ENCODE peak calls at places on chromosomes 11 and 22, in four cellular contexts. P, D, G and B are unnamed samples.

GRCh38 chr11:46143049-46143806 is 22.0 kb upstream of the PHF21A start:
- DNase-seq in G (no peak), P (no peak), D (no peak), B (no peak)

GRCh38 chr11:3936517-3936916 is 81.1 kb downstream of the STIM1 start:
- DNase-seq in D (no peak), G (no peak), P (no peak), B (no peak)

GRCh38 chr11:86246293-86246675 is 1.7 kb downstream of the EED start:
- DNase-seq in D (no peak), P (no peak), G (no peak), B (no peak)

GRCh38 chr11:76243157-76243556 is 36.9 kb upstream of the WNT11 start:
- DNase-seq in G (no peak), P (peak), D (no peak), B (no peak)

GRCh38 chr11:125164422-125165110 is at the start of gene PKNOX2:
- DNase-seq in P (peak), G (peak), D (no peak), B (no peak)

GRCh38 chr22:35312198-35313059 is 12.7 kb downstream of the TOM1 start:
- DNase-seq in G (no peak), D (no peak), P (no peak), B (peak)

GRCh38 chr22:26681395-26681821 is 24.0 kb downstream of the MIAT start:
- DNase-seq in P (peak), D (no peak), G (peak), B (peak)

GRCh38 chr11:87322570-87322969 is 284.8 kb downstream of the TMEM135 start:
- DNase-seq in G (no peak), D (no peak), P (no peak), B (no peak)

GRCh38 chr22:22210375-22210774 is 34.2 kb upstream of the VPREB1 start:
- DNase-seq in G (no peak), P (no peak), D (peak), B (peak)

GRCh38 chr11:12806113-12806512 is 131.9 kb downstream of the TEAD1 start:
- DNase-seq in P (no peak), G (no peak), D (no peak), B (no peak)

GRCh38 chr11:74566386-74566960 is 25.9 kb upstream of the POLD3 start:
- DNase-seq in P (no peak), G (no peak), D (peak), B (no peak)

GRCh38 chr11:66315921-66316811 is 678 bp downstream of the CD248 start:
- DNase-seq in P (no peak), D (no peak), G (no peak), B (no peak)

GRCh38 chr22:30340911-30341685 is 14.4 kb upstream of the TBC1D10A start:
- DNase-seq in D (no peak), G (no peak), P (no peak), B (no peak)

GRCh38 chr22:44091021-44091721 is 67.1 kb downstream of the PARVB start:
- DNase-seq in D (no peak), G (no peak), P (peak), B (no peak)

GRCh38 chr22:36328635-36329216 is 59.0 kb downstream of the MYH9 start:
- DNase-seq in P (no peak), D (peak), G (no peak), B (peak)
- H3K4me3 ChIP-seq in P (peak), D (no peak), G (no peak), B (no peak)

DNA sequence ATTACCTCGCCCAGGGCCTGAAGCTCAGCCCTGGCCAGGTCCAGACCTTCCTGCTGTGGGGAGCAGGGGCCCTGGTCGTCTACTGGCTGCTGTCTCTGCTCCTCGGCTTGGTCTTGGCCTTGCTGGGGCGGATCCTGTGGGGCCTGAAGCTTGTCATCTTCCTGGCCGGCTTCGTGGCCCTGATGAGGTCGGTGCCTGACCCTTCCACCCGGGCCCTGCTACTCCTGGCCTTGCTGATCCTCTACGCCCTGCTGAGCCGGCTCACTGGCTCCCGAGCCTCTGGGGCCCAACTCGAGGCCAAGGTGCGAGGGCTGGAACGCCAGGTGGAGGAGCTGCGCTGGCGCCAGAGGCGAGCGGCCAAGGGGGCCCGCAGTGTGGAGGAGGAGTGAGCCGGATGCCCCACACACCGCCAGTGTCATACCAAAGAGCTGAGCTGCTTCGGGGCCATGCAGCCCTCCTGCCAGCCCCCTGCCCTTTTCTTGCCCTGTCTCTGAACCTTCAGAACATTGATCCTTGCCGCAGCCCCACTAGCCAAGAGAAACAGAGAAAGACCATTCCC is 2.4 kb upstream of the TMEM132A start:
- DNase-seq in P (no peak), D (no peak), G (no peak), B (no peak)
- H3K4me3 ChIP-seq in P (no peak), D (no peak), G (no peak), B (no peak)

GRCh38 chr11:72112541-72113136 is at the start of gene ANAPC15:
- DNase-seq in D (peak), P (peak), G (peak), B (peak)
- H3K4me3 ChIP-seq in D (peak), P (peak), G (peak), B (peak)

GRCh38 chr11:47408598-47409439 is 429 bp downstream of the SLC39A13 start:
- DNase-seq in P (peak), G (no peak), D (peak), B (peak)

GRCh38 chr11:47407746-47408590 is at the start of gene SLC39A13:
- DNase-seq in P (peak), G (peak), D (peak), B (peak)

GRCh38 chr11:47409440-47410403 is 1.3 kb downstream of the SLC39A13 start:
- DNase-seq in G (no peak), P (peak), D (no peak), B (no peak)

GRCh38 chr11:47410404-47411264 is 2.2 kb downstream of the SLC39A13 start:
- DNase-seq in G (no peak), D (no peak), P (peak), B (no peak)

DNA sequence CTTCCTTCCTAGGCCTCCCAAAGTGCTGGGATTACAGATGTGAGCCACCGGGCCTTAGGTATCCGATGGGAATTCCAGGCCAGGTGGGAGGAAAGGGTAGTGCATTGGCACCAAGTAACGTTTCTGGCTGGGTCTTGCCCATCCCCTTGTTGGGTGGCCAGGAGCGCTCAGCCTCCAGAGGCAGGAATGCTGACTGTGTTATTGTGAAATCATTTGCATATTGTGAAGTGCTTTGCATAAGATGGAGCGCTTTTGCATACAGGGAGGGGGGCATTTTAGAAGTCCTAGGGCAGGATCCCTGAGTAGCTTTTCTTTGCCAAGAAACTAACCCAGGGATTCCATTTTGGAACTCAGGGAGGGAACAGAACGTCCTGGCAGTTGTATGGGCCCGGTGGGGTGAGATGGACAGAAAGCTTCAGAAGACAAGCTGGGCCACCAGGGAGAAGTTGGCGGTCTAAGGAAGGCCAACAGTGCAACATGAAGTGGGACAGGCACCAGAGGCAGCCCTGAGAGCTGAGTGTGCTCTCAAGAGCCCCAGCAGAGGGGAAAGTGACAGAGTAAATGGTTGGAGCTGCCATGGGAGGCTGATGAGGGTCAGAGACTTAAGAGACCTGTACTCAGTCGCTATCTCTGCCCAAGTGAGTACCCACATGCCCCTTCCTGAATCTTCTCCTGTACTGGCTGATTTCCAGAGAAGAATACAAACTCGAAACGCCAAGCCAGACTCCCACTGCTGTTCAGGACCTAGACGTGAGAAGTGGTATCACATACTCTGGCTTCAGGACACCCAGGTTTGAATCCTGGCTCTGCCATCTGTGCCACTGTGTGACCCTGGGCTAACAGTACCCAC is 1.3 kb upstream of the SLC39A13 start:
- DNase-seq in D (no peak), G (no peak), P (peak), B (no peak)
- H3K4me3 ChIP-seq in D (peak), G (peak), P (peak), B (peak)

GRCh38 chr11:118916842-118917388 is 8.8 kb downstream of the BCL9L start:
- DNase-seq in G (no peak), P (peak), D (no peak), B (no peak)

GRCh38 chr11:118918128-118918685 is 7.5 kb downstream of the BCL9L start:
- DNase-seq in D (no peak), P (peak), G (no peak), B (no peak)

GRCh38 chr11:118917488-118918127 is 8.1 kb downstream of the BCL9L start:
- DNase-seq in G (no peak), D (no peak), P (no peak), B (no peak)

GRCh38 chr11:118921121-118921928 is 4.4 kb downstream of the BCL9L start:
- DNase-seq in D (no peak), G (no peak), P (peak), B (peak)

GRCh38 chr11:118918686-118919280 is 6.9 kb downstream of the BCL9L start:
- DNase-seq in P (no peak), G (no peak), D (no peak), B (no peak)
- H3K4me3 ChIP-seq in P (peak), G (peak), D (peak), B (peak)

GRCh38 chr11:34052036-34052607 is 591 bp downstream of the CAPRIN1 start:
- DNase-seq in P (peak), D (no peak), G (peak), B (peak)
- H3K4me3 ChIP-seq in P (peak), D (peak), G (peak), B (peak)

DNA sequence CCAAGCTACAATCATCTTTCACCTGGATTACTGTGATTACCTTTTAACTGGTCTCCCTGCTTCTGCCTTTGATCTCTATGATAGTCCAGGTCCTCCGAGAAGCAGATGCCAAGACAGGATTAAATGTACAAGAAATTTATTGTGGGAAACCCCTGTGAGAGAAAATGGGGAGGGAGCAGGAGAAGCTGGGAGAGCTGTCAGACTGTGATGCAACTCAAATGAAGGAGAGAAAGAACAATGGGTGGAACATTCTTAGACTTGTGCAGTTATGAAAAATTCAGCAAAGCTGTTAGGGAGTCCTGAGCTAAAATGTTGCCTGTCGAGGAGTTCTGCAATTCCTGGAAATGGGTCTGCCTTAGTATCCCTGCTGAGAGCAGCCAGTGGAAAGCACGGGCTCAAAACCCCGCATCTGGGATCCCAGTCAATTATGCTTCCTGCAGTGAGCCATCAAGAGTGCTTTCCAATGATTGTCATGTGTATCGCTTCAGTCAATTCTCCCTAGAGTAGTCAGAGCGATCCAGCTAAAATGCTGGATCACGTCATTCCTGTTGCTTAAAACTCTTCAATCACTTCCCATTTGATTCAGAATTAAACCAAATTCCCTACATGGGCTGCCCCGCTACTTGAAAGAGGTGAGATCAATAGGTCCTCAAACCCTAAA is 16.5 kb upstream of the CSTF3 start:
- DNase-seq in D (no peak), P (no peak), G (no peak), B (no peak)
- H3K4me3 ChIP-seq in D (no peak), P (no peak), G (no peak), B (no peak)

DNA sequence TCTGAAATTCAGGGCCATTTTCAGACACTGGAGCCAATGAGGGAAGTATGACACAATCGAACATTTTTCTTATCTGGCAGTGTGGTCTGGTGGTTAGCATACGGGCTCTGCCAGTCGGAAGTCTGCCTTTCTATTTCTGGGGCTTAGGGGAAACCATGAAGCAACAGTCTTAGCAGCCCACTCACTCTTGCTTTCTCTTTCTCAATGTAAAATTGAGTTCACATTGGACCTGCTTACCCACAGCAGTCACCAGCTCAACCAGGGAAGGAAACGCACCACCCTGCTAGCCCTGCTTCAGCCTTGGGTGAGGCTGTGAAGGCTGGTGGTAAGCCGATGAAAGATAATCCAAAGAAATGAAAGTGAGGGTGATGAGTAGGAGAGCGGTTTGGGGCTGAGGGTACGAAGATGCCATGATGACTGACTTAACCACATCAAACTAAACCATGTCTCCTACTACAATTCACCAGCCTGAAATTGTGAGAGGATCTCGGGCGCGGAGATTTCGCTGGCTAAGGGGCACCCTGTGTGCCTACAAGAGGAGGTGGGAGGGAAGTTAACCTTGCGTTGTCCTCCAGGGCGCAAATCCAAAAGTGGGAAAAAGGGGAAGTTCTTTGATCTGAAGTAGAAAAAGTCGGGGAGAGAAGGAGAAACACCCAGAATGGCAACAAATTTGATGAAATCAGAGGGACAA is 2.0 kb upstream of the LMO2 start:
- DNase-seq in D (no peak), P (no peak), G (no peak), B (no peak)
- H3K4me3 ChIP-seq in D (no peak), P (no peak), G (no peak), B (no peak)

GRCh38 chr11:103958475-103959215 is 77.8 kb upstream of the DDI1 start:
- DNase-seq in G (no peak), D (no peak), P (no peak), B (no peak)
- H3K4me3 ChIP-seq in G (no peak), D (no peak), P (no peak), B (no peak)